ENCODE peak calls at places on chromosomes 3 and 15, in four cellular contexts. Y is WTC11, Q is IMR-90, H is GM12878. F is an unnamed sample.

GRCh38 chr3:23776352-23776891 is 29.3 kb upstream of the UBE2E1 start:
- DNase-seq in H (no peak), Y (no peak), Q (peak; percentile 81), F (no peak)

GRCh38 chr3:70603103-70603502 is 290.7 kb upstream of the MDFIC2 start:
- DNase-seq in Q (no peak), H (no peak), Y (no peak), F (no peak)

GRCh38 chr15:99421172-99421656 is 144.6 kb upstream of the MEF2A start:
- DNase-seq in Q (peak; percentile 39), Y (peak; percentile 45), H (no peak), F (no peak)

GRCh38 chr3:108114423-108115065 is 23.7 kb upstream of the CD47 start:
- DNase-seq in Y (no peak), Q (no peak), H (no peak), F (no peak)

GRCh38 chr3:140521751-140522445 is 156.0 kb upstream of the TRIM42 start:
- DNase-seq in Y (peak; percentile 41), H (no peak), Q (no peak), F (no peak)

GRCh38 chr3:194755689-194756459 is 70.2 kb downstream of the FAM43A start:
- DNase-seq in Q (no peak), H (no peak), Y (no peak), F (no peak)

GRCh38 chr15:59751552-59752413 is 62.7 kb upstream of the BNIP2 start:
- DNase-seq in Y (no peak), Q (no peak), H (no peak), F (no peak)

GRCh38 chr3:112676659-112677234 is 35.8 kb upstream of the CCDC80 start:
- DNase-seq in H (peak; percentile 96), Q (peak; percentile 99), Y (no peak), F (peak; percentile 10)

GRCh38 chr15:40314723-40315276 is 7.1 kb upstream of the PLCB2 start:
- DNase-seq in H (no peak), Y (no peak), Q (peak; percentile 53), F (no peak)

GRCh38 chr3:110811050-110811449 is 260.6 kb upstream of the NECTIN3 start:
- DNase-seq in Y (no peak), H (no peak), Q (peak; percentile 25), F (no peak)
- TF ChIP-seq USF2 in Y (no peak), H (no peak), Q (no peak), F (no peak)

DNA sequence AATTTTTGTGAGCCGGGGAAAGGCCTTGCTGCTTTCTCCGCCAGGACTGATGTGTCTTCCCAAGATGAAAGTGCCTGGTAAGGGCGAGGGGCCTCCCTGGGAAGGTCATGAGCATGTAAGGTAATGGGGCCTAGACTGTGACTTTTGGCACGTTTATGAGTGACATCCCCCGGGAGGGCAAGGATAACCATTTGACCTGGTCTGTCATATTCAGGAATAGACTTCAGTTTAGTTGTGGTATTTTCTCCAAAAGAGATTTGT is 630 bp upstream of the CNBP start:
- DNase-seq in Q (no peak), H (no peak), Y (no peak), F (peak; percentile 51)
- TF ChIP-seq USF2 in Q (no peak), H (no peak), Y (no peak), F (no peak)

GRCh38 chr3:115975796-115976195 is 352.5 kb downstream of the GAP43 start:
- DNase-seq in H (no peak), Q (no peak), Y (no peak), F (no peak)
- TF ChIP-seq USF2 in H (no peak), Q (no peak), Y (no peak), F (no peak)

GRCh38 chr15:85794598-85795319 is at the start of gene KLHL25:
- DNase-seq in Q (peak; percentile 92), H (peak; percentile 56), Y (peak; percentile 93), F (peak; percentile 97)

GRCh38 chr15:85792102-85792731 is 2.5 kb downstream of the KLHL25 start:
- DNase-seq in Q (no peak), Y (no peak), H (no peak), F (no peak)

GRCh38 chr15:85795320-85795668 is 569 bp upstream of the KLHL25 start:
- DNase-seq in Q (no peak), H (no peak), Y (no peak), F (no peak)

GRCh38 chr15:85793641-85794597 is 806 bp downstream of the KLHL25 start:
- DNase-seq in Q (peak; percentile 15), H (no peak), Y (peak; percentile 35), F (no peak)

DNA sequence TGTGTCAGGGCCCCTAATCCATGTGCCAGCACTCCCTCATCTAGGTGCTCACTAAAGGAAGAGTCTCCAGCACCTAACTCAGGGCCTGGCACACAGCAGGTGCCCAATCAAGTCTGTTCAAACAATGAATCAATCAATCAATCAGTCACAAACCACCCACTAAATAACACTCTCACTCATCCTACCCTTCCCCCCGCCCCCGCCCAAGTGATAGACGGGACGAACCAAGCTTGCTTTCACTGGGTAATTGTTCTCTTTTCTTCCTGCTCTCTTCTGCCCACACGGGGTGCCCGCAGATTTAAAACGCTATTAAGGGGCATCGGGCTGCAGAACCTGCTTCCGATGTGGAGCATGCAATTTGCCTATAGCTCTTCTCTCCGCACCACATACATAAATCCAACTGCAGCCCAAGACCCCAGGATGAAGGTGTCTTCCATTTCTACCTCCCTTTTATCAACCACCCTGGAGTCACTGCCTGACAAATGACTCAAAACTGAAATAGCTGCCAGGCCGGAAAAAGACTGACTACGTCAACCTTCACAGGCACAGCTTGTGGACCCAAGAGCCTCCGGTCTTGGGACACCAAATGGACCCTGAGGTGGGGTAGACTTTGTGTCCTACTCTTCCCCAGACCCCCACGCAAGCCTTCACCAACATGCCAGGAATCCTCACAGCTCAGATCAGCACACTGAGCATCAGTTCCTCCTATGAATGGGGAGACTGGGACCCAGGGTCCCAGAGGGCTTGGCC is 1.7 kb downstream of the KLHL25 start:
- DNase-seq in H (no peak), Q (no peak), Y (no peak), F (no peak)
- TF ChIP-seq USF2 in H (no peak), Q (no peak), Y (no peak), F (no peak)

GRCh38 chr3:105780114-105780513 is 88.7 kb downstream of the CBLB start:
- DNase-seq in Q (peak; percentile 58), H (no peak), Y (no peak), F (no peak)
- TF ChIP-seq USF2 in Q (no peak), H (no peak), Y (no peak), F (no peak)